ENCODE peak calls at places on chromosomes 12 and 14, in eight cellular contexts. T is left ventricle myocardium inferior, Z is endothelial cell, Y is fibroblast of lung, L is HL-60, F is GM12864, I is lower leg skin, A is dorsolateral prefrontal cortex. C is an unnamed sample.

GRCh38 chr12:46491548-46491947 is 119.0 kb upstream of the SLC38A2 start:
- DNase-seq in T (no peak), Z (no peak), Y (no peak), L (no peak), F (no peak), I (no peak), A (no peak), C (no peak)

GRCh38 chr12:110936367-110937103 is 16.2 kb upstream of the MYL2 start:
- DNase-seq in T (no peak), Z (no peak), Y (no peak), L (no peak), F (no peak), I (peak), A (no peak), C (no peak)

GRCh38 chr12:90152897-90153624 is 444.4 kb upstream of the ATP2B1 start:
- DNase-seq in T (no peak), Z (no peak), Y (peak), L (peak), F (no peak), I (no peak), A (no peak), C (no peak)

GRCh38 chr12:94998322-94998721 is 5.2 kb downstream of the NDUFA12 start:
- DNase-seq in T (no peak), Z (no peak), Y (no peak), L (no peak), F (no peak), I (no peak), A (no peak), C (no peak)

GRCh38 chr12:12153596-12153995 is 82.9 kb downstream of the BCL2L14 start:
- DNase-seq in T (no peak), Z (no peak), Y (no peak), L (no peak), F (no peak), I (no peak), A (no peak), C (no peak)

GRCh38 chr14:38184132-38184531 is 23.6 kb upstream of the SSTR1 start:
- DNase-seq in T (no peak), Z (no peak), Y (no peak), L (no peak), F (no peak), I (no peak), A (no peak), C (no peak)

GRCh38 chr12:39723831-39724230 is 104.2 kb upstream of the ABCD2 start:
- DNase-seq in T (no peak), Z (no peak), Y (peak), L (no peak), F (no peak), I (no peak), A (no peak), C (no peak)

GRCh38 chr14:38210587-38211257 is 3.0 kb downstream of the SSTR1 start:
- DNase-seq in T (peak), Z (peak), Y (peak), L (no peak), F (no peak), I (no peak), A (no peak), C (no peak)

GRCh38 chr14:58807271-58807670 is 169.5 kb downstream of the DACT1 start:
- DNase-seq in T (no peak), Z (no peak), Y (no peak), L (no peak), F (no peak), I (no peak), A (no peak), C (no peak)

GRCh38 chr14:63717704-63718103 is 10.2 kb downstream of the SGPP1 start:
- DNase-seq in T (no peak), Z (no peak), Y (peak), L (no peak), F (no peak), I (no peak), A (no peak), C (no peak)

GRCh38 chr14:51860164-51860835 is at the start of gene GNG2:
- DNase-seq in T (peak), Z (peak), Y (peak), L (peak), F (no peak), I (peak), A (peak), C (no peak)

GRCh38 chr14:92037989-92038388 is 1.9 kb downstream of the TRIP11 start:
- DNase-seq in T (no peak), Z (no peak), Y (no peak), L (no peak), F (no peak), I (no peak), A (no peak), C (no peak)

GRCh38 chr12:52949413-52950331 is 754 bp downstream of the KRT18 start:
- DNase-seq in T (no peak), Z (peak), Y (peak), L (no peak), F (no peak), I (no peak), A (no peak), C (no peak)

GRCh38 chr14:95527392-95528002 is 7.4 kb upstream of the GLRX5 start:
- DNase-seq in T (no peak), Z (peak), Y (peak), L (peak), F (no peak), I (peak), A (no peak), C (no peak)

GRCh38 chr12:16610006-16610520 is 4.1 kb upstream of the LMO3 start:
- DNase-seq in T (no peak), Z (no peak), Y (no peak), L (no peak), F (no peak), I (no peak), A (no peak), C (no peak)

GRCh38 chr12:98198261-98198982 is 317.0 kb upstream of the TMPO start:
- DNase-seq in T (no peak), Z (no peak), Y (no peak), L (no peak), F (no peak), I (no peak), A (no peak), C (no peak)

GRCh38 chr14:76867536-76868452 is 41.6 kb downstream of the LRRC74A start:
- DNase-seq in T (peak), Z (no peak), Y (no peak), L (peak), F (no peak), I (no peak), A (no peak), C (no peak)

GRCh38 chr12:93050748-93051081 is 121.6 kb upstream of the EEA1 start:
- DNase-seq in T (no peak), Z (no peak), Y (no peak), L (no peak), F (no peak), I (no peak), A (no peak), C (no peak)

GRCh38 chr14:28946267-28946666 is 179.7 kb downstream of the FOXG1 start:
- DNase-seq in T (no peak), Z (no peak), Y (no peak), L (no peak), F (no peak), I (no peak), A (no peak), C (no peak)

GRCh38 chr12:52971701-52972329 is 22.9 kb downstream of the KRT18 start:
- DNase-seq in T (no peak), Z (no peak), Y (peak), L (no peak), F (no peak), I (no peak), A (no peak), C (no peak)

GRCh38 chr14:54428527-54428926 is 12.6 kb downstream of the CNIH1 start:
- DNase-seq in T (no peak), Z (no peak), Y (no peak), L (no peak), F (no peak), I (no peak), A (no peak), C (no peak)

GRCh38 chr14:32339188-32339587 is 10.1 kb downstream of the AKAP6 start:
- DNase-seq in T (no peak), Z (no peak), Y (no peak), L (no peak), F (no peak), I (no peak), A (no peak), C (no peak)

GRCh38 chr12:81863406-81863805 is 104.3 kb upstream of the PPFIA2 start:
- DNase-seq in T (no peak), Z (no peak), Y (no peak), L (no peak), F (no peak), I (no peak), A (no peak), C (no peak)

GRCh38 chr14:23076785-23077408 is 18.0 kb downstream of the ACIN1 start:
- DNase-seq in T (no peak), Z (peak), Y (peak), L (peak), F (no peak), I (no peak), A (no peak), C (no peak)

GRCh38 chr12:31225656-31226535 is 100.1 kb downstream of the SINHCAF start:
- DNase-seq in T (no peak), Z (no peak), Y (no peak), L (no peak), F (no peak), I (no peak), A (no peak), C (no peak)

GRCh38 chr12:28905220-28905940 is 243.7 kb upstream of the FAR2 start:
- DNase-seq in T (no peak), Z (no peak), Y (no peak), L (no peak), F (no peak), I (no peak), A (no peak), C (no peak)

GRCh38 chr12:33795536-33795935 is 226.8 kb upstream of the ALG10 start:
- DNase-seq in T (no peak), Z (no peak), Y (no peak), L (no peak), F (no peak), I (no peak), A (no peak), C (peak)

GRCh38 chr12:2539938-2540337 is 254.8 kb upstream of the FKBP4 start:
- DNase-seq in T (peak), Z (no peak), Y (no peak), L (no peak), F (no peak), I (no peak), A (no peak), C (no peak)

GRCh38 chr14:72801841-72802587 is 91.9 kb downstream of the DPF3 start:
- DNase-seq in T (no peak), Z (no peak), Y (no peak), L (no peak), F (no peak), I (no peak), A (no peak), C (no peak)

GRCh38 chr12:89706551-89707348 is 1.9 kb downstream of the ATP2B1 start:
- DNase-seq in T (no peak), Z (no peak), Y (peak), L (no peak), F (no peak), I (no peak), A (peak), C (no peak)

GRCh38 chr14:34843011-34843554 is 32.1 kb downstream of the BAZ1A start:
- DNase-seq in T (no peak), Z (no peak), Y (peak), L (peak), F (no peak), I (no peak), A (no peak), C (no peak)

DNA sequence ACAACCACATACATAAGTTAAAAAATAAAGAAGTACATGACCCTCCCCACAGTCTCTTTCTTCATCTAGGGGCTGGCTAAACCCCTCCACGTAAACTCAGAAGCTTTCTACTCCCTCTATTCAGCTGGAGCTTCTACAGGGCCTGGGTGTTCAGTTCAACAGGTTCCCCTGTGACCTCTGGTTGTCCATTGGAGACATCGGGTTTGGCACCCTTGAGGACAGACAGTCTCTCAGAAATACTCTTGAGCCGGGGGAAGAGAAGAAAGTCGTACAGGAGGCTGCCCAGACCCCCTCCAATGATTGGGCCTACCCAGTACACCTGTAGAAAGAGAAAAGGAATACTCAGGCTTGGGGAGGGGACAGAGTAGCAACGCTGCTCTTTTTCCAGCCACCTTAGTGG is 1.9 kb upstream of the TIMELESS start:
- DNase-seq in T (no peak), Z (no peak), Y (no peak), L (no peak), F (no peak), I (no peak), A (no peak), C (no peak)
- TF ChIP-seq CTCF in T (no peak), Z (no peak), Y (no peak), L (no peak), F (no peak), I (no peak), A (no peak), C (no peak)

GRCh38 chr14:89348726-89349125 is 68.3 kb downstream of the FOXN3 start:
- DNase-seq in T (no peak), Z (no peak), Y (no peak), L (no peak), F (no peak), I (no peak), A (no peak), C (no peak)

GRCh38 chr14:89343356-89343755 is 73.7 kb downstream of the FOXN3 start:
- DNase-seq in T (no peak), Z (no peak), Y (no peak), L (no peak), F (no peak), I (no peak), A (no peak), C (no peak)

GRCh38 chr14:89347885-89348284 is 69.1 kb downstream of the FOXN3 start:
- DNase-seq in T (no peak), Z (no peak), Y (no peak), L (no peak), F (no peak), I (no peak), A (no peak), C (no peak)

GRCh38 chr14:89342049-89342448 is 75.0 kb downstream of the FOXN3 start:
- DNase-seq in T (no peak), Z (no peak), Y (no peak), L (no peak), F (no peak), I (no peak), A (no peak), C (no peak)

GRCh38 chr14:89344871-89345270 is 72.2 kb downstream of the FOXN3 start:
- DNase-seq in T (no peak), Z (no peak), Y (no peak), L (no peak), F (no peak), I (no peak), A (no peak), C (no peak)
- TF ChIP-seq CTCF in T (no peak), Z (no peak), Y (no peak), L (no peak), F (no peak), I (no peak), A (no peak), C (no peak)

GRCh38 chr12:115383668-115384067 is 699.7 kb upstream of the TBX3 start:
- DNase-seq in T (no peak), Z (no peak), Y (peak), L (no peak), F (no peak), I (no peak), A (no peak), C (no peak)
- TF ChIP-seq CTCF in T (no peak), Z (no peak), Y (no peak), L (no peak), F (no peak), I (no peak), A (no peak), C (no peak)

GRCh38 chr12:104680070-104680469 is 223.3 kb downstream of the CHST11 start:
- DNase-seq in T (no peak), Z (no peak), Y (no peak), L (peak), F (no peak), I (no peak), A (no peak), C (no peak)
- TF ChIP-seq CTCF in T (peak), Z (no peak), Y (peak), L (peak), F (peak), I (no peak), A (no peak), C (peak)

DNA sequence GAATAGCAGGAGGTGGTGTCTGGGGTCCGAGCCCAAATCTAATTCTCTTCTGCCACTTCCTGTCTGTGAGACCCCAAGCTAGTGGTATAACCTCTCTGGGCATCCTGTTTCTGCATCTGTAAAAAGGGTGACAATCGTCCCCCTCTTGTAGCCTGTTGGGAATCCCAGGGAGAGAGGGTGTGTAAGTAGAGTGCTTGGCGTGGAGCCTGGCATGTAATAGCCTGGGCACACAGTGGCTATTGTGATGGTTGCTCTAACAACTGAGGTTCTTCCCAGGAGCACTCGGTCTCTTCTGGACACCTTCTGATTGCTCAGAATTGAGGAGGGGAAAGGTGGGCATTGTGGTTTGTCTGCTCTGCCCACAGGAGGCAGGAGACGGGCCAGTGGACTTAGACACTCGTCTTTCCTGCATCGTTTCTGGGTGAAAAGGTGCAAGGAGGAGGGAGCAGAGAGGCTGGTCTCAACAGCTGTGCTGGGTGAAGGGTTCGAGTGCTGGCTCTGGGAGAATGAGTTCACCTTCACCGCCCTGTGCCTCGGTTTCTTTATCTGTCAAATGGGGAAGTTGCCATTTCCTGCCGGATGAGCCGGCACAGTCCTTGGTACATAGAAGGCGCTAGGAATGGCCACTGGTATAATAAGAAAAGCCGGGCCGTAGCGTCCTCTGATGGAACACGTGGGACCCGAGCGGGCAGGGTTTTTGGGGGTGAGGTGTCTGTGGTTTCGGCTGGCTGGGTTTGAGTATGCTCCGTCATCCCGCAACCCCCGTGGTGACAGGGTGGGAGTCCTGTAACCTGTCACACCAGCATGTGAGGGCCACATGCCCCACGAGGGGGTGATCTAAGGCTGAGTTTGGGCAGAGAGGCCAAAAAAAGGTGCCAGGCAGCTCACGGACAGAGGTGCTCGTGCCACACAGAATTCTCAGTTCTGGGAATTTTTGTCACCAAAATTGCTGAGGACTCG is 7.2 kb downstream of the BCL7A start:
- DNase-seq in T (no peak), Z (no peak), Y (no peak), L (no peak), F (no peak), I (no peak), A (peak), C (no peak)
- TF ChIP-seq CTCF in T (no peak), Z (no peak), Y (no peak), L (no peak), F (peak), I (no peak), A (no peak), C (no peak)

DNA sequence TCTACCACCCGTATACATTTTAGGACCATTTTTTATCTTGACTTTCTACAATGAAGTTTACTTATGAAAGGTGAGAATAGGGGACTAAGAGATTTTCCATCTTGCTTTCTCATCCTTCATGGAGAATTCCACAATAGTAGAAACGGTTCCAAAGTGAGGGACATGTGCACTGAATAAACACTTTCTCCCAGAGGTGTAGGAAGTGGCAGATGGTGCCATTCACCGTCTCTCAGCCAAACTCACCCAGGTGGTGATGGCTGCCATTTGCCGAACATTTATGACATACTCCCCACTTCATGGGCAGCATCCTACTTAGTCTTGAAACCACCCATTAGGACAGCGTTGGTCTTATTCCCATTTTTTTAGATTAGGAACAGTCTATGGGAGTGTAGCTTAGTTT is 540.5 kb downstream of the DIO2 start:
- DNase-seq in T (no peak), Z (no peak), Y (no peak), L (no peak), F (no peak), I (no peak), A (no peak), C (no peak)
- TF ChIP-seq CTCF in T (no peak), Z (no peak), Y (no peak), L (no peak), F (no peak), I (no peak), A (no peak), C (no peak)

DNA sequence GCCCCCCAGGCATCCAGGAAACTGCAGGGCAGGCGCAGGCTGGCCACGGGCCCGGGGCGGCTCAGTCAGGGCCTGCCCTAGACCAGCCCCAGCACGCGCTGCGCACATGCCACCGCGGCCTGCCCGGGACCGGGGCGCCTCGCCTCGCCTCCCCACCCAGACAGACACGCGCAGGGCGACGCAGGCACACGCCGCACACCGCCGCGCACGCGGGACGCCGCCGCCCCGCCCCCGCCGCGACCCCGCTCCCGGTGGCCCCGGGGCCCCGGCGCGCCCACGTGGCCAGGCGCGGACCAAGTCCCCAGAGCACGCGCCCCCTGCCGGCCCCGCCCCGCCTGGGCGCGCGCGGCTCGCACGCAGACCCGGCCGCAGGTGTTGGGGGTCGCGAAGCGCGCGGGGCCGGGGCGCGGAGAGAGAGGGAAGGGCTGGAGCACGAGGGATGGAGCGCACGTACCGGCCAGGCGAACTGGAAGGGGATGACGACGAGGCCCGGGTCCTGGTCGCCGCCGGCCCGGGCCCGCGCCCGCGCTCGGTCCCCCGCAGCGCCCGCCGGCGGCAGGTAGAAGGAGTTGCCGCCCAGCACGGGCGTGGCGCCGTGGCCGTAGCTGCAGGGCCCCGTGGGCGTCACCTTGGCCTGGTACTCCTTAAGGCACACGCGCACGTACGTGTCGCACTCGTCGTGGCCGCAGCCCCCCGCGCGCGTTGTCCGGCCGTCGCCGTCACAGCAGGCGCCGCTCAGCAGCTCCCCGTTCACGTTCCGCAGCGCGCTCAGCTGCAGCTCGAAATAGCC is 1.1 kb downstream of the JAG2 start:
- DNase-seq in T (no peak), Z (peak), Y (no peak), L (no peak), F (no peak), I (no peak), A (no peak), C (no peak)
- TF ChIP-seq CTCF in T (peak), Z (peak), Y (no peak), L (no peak), F (peak), I (no peak), A (no peak), C (peak)

DNA sequence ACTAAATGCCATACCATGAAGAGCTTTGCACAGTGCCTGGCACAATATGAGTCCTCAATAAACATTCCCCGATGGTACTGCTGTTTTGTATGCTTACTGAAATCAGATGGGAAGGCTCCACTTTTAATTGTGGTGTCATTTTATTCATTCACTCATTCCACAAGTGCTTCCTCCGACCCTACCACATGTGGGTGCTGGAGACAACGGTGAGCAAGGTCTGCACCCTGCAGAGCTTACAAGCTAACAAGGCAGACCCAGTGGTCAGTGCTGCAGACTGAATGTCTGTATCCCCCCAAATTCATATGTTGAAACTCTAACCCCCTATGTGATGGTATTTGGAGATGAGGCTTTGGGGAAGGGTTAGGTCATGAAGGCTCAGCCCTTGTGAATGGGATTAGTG is 48.3 kb downstream of the RFX4 start:
- DNase-seq in T (no peak), Z (no peak), Y (no peak), L (no peak), F (no peak), I (no peak), A (no peak), C (no peak)
- TF ChIP-seq CTCF in T (no peak), Z (no peak), Y (no peak), L (no peak), F (no peak), I (no peak), A (no peak), C (no peak)

C was measured in chondrocyte.